ENCODE peak calls at places on chromosomes 16 and 17, in five cellular contexts. H is pancreas; K is fibroblast of lung; A is CD8-positive, alpha-beta T cell; Q is left lung. N is an unnamed sample.

GRCh38 chr17:61770752-61771533 is 92.4 kb downstream of the BRIP1 start:
- DNase-seq in A (no peak), Q (no peak), K (peak; percentile 76), H (no peak), N (no peak)

GRCh38 chr16:47928008-47928407 is 227.8 kb downstream of the ABCC12 start:
- DNase-seq in Q (no peak), A (no peak), H (no peak), K (no peak), N (no peak)

GRCh38 chr16:7921360-7921759 is 588.7 kb downstream of the RBFOX1 start:
- DNase-seq in Q (no peak), A (no peak), K (no peak), H (no peak), N (no peak)

GRCh38 chr16:27177031-27177774 is 26.1 kb upstream of the KDM8 start:
- DNase-seq in H (no peak), A (no peak), Q (no peak), K (peak; percentile 75), N (no peak)

GRCh38 chr16:14028207-14028606 is 42.9 kb upstream of the MRTFB start:
- DNase-seq in H (no peak), A (no peak), Q (no peak), K (no peak), N (no peak)

GRCh38 chr17:18033442-18034099 is 5.4 kb downstream of the ATPAF2 start:
- DNase-seq in K (peak; percentile 92), H (no peak), Q (no peak), A (peak; percentile 28), N (peak; percentile 62)

GRCh38 chr17:73452056-73452455 is 140.3 kb upstream of the CDC42EP4 start:
- DNase-seq in A (no peak), Q (no peak), H (no peak), K (no peak), N (no peak)

GRCh38 chr17:79011451-79012147 is 2.0 kb upstream of the CANT1 start:
- DNase-seq in Q (no peak), K (peak; percentile 59), A (no peak), H (no peak), N (no peak)

GRCh38 chr16:82936941-82937551 is 310.3 kb downstream of the CDH13 start:
- DNase-seq in A (no peak), Q (no peak), K (peak; percentile 50), H (no peak), N (no peak)

GRCh38 chr16:28181557-28181914 is 30.2 kb downstream of the XPO6 start:
- DNase-seq in A (no peak), H (no peak), Q (no peak), K (peak; percentile 93), N (no peak)

GRCh38 chr17:20116683-20117309 is 107.6 kb downstream of the SPECC1 start:
- DNase-seq in K (peak; percentile 65), Q (no peak), H (no peak), A (peak; percentile 20), N (peak; percentile 41)

GRCh38 chr17:27552467-27552779 is 78.6 kb upstream of the LGALS9 start:
- DNase-seq in A (no peak), H (no peak), Q (no peak), K (peak; percentile 49), N (no peak)

GRCh38 chr17:64773836-64774761 is 112.0 kb upstream of the SMURF2 start:
- DNase-seq in K (peak; percentile 57), Q (peak; percentile 77), H (peak; percentile 80), A (no peak), N (no peak)

GRCh38 chr17:31807846-31808245 is 51.2 kb downstream of the COPRS start:
- DNase-seq in A (no peak), H (no peak), Q (no peak), K (peak; percentile 34), N (no peak)

GRCh38 chr17:69047368-69048263 is 13.1 kb downstream of the ABCA9 start:
- DNase-seq in H (peak; percentile 42), A (no peak), K (peak; percentile 93), Q (peak; percentile 35), N (peak; percentile 76)

GRCh38 chr16:65725156-65725845 is 603.4 kb upstream of the CDH11 start:
- DNase-seq in A (no peak), H (no peak), K (no peak), Q (no peak), N (no peak)

GRCh38 chr17:58648236-58648635 is 43.6 kb downstream of the TEX14 start:
- DNase-seq in Q (no peak), K (no peak), A (no peak), H (no peak), N (no peak)

GRCh38 chr16:61887903-61888302 is 148.3 kb downstream of the CDH8 start:
- DNase-seq in K (no peak), A (no peak), Q (peak; percentile 32), H (no peak), N (no peak)

GRCh38 chr16:28192811-28193529 is 18.8 kb downstream of the XPO6 start:
- DNase-seq in K (no peak), H (no peak), A (peak; percentile 62), Q (no peak), N (peak; percentile 91)

GRCh38 chr17:51017270-51017669 is 103.4 kb downstream of the SPAG9 start:
- DNase-seq in H (no peak), Q (no peak), K (no peak), A (no peak), N (no peak)

DNA sequence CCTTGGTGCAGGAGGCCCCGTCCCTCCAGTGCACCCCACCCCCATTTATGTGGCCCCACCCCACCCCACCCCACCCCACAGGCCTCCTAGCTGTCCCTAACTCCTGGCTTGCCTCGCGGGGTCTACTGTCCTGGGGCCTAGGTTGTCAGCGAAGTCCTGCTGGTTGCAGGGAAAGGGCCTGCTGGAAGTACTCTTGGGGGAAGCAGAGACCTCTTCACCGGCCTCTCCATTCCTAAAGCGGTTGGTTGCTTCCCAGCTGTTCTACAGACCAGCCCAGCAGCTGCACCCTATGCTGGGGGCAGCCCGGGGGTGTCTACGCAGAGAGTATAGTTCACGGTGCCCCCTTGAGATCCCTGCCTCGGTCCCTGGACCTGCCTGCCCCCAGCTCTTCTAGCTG is 56.2 kb downstream of the BAIAP2 start:
- DNase-seq in K (no peak), Q (no peak), H (no peak), A (no peak), N (no peak)
- H3K4me1 ChIP-seq in K (peaks cover 19% of the 10 kb centered on the region), Q (peaks cover 19% of the 10 kb centered on the region), H (peaks cover 2% of the 10 kb centered on the region), A (peaks cover 28% of the 10 kb centered on the region), N (no peaks in the 10 kb centered on the region)

GRCh38 chr16:2710711-2711231 is 9.3 kb downstream of the PRSS27 start:
- DNase-seq in K (peak; percentile 1), Q (no peak), H (peak; percentile 63), A (no peak), N (no peak)
- H3K4me3 ChIP-seq in K (no peak overlapping the region), Q (no peak overlapping the region), H (no peak overlapping the region), A (no peak overlapping the region), N (no peak overlapping the region)

DNA sequence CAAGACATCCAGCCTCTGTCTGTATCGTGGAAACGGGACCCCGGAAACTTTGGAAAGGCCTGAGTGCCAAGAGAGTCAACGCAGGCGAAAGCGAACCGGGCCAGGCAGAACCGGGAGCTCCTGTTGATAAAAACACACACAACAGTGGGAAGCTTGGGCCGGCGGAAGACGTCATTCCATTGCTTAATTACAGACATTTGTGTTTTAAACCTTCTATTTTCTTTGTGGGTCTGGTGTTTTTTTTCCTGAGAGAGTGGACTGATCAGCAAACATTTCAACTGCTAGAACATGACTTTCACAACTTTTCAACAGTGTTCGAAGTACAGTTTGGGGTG is 879 bp upstream of the RNF157 start:
- DNase-seq in H (no peak), K (peak; percentile 44), Q (no peak), A (no peak), N (no peak)
- H3K27ac ChIP-seq in H (no peak overlapping the region), K (no peak overlapping the region), Q (no peak overlapping the region), A (peak overlapping the region; percentile 49), N (peak overlapping the region; percentile 91)

GRCh38 chr16:84730406-84731106 is 30.8 kb downstream of the USP10 start:
- DNase-seq in K (peak; percentile 95), A (no peak), Q (peak; percentile 78), H (no peak), N (no peak)
- H3K4me1 ChIP-seq in K (peaks cover 20% of the 10 kb centered on the region), A (peaks cover 19% of the 10 kb centered on the region), Q (peaks cover 19% of the 10 kb centered on the region), H (peaks cover 22% of the 10 kb centered on the region), N (peaks cover 8% of the 10 kb centered on the region)

GRCh38 chr16:3304370-3304769 is 860 bp downstream of the TIGD7 start:
- DNase-seq in Q (no peak), A (no peak), H (no peak), K (peak; percentile 31), N (no peak)
- H3K4me3 ChIP-seq in Q (peak overlapping the region; percentile 75), A (peak overlapping the region; percentile 90), H (no peak overlapping the region), K (peak overlapping the region; percentile 76), N (peak overlapping the region; percentile 64)